ENCODE peak calls at places on chromosomes 4 and X, in four cellular contexts. O is amniotic stem cell, W is A549, K is endodermal cell. R is an unnamed sample.
A peak's percentile ranks its signal among the peaks of the same experiment; 100 is the strongest.

GRCh38 chr4:100190643-100191600 is 654 bp upstream of the DDIT4L start:
- DNase-seq in O (no peak), K (peak; percentile 69), W (peak; percentile 25), R (peak; percentile 49)

GRCh38 chr4:167234388-167234881 is at the start of gene SPOCK3:
- DNase-seq in O (peak; percentile 49), W (peak; percentile 17), K (peak; percentile 87), R (peak; percentile 71)

GRCh38 chr4:11685481-11685880 is 256.8 kb upstream of the HS3ST1 start:
- DNase-seq in K (no peak), W (no peak), O (no peak), R (no peak)

GRCh38 chr4:7335363-7336066 is 99.2 kb downstream of the PSAPL1 start:
- DNase-seq in K (peak; percentile 98), W (peak; percentile 58), O (no peak), R (peak; percentile 87)

GRCh38 chrX:45070116-45071007 is 130.3 kb downstream of the DIPK2B start:
- DNase-seq in K (no peak), O (peak; percentile 20), W (peak; percentile 70), R (peak; percentile 41)

GRCh38 chr4:81255524-81255923 is 40.5 kb upstream of the PRKG2 start:
- DNase-seq in W (peak; percentile 2), K (no peak), O (peak; percentile 22), R (no peak)

GRCh38 chrX:93874554-93874953 is 200.5 kb downstream of the FAM133A start:
- DNase-seq in W (peak; percentile 11), O (peak; percentile 0), K (peak; percentile 68), R (peak; percentile 76)

GRCh38 chr4:15855804-15856475 is 77.8 kb downstream of the CD38 start:
- DNase-seq in W (no peak), O (no peak), K (no peak), R (no peak)

GRCh38 chrX:3712870-3713224 is 602 bp downstream of the PRKX start:
- DNase-seq in K (no peak), O (no peak), W (no peak), R (no peak)

GRCh38 chr4:114599231-114600065 is 841 bp downstream of the UGT8 start:
- DNase-seq in K (peak; percentile 82), W (no peak), O (no peak), R (peak; percentile 78)

GRCh38 chrX:10900585-10901289 is 210.4 kb upstream of the HCCS start:
- DNase-seq in O (no peak), W (peak; percentile 74), K (no peak), R (no peak)

GRCh38 chr4:141046255-141046654 is 87.0 kb downstream of the RNF150 start:
- DNase-seq in O (peak; percentile 88), W (peak; percentile 8), K (no peak), R (no peak)

GRCh38 chrX:119784747-119785446 is 6.5 kb downstream of the RPL39 start:
- DNase-seq in K (peak; percentile 74), W (peak; percentile 51), O (no peak), R (peak; percentile 47)

GRCh38 chr4:4613641-4614286 is 71.9 kb upstream of the STX18 start:
- DNase-seq in K (no peak), O (no peak), W (no peak), R (no peak)

GRCh38 chrX:74500067-74500466 is 78.8 kb downstream of the SLC16A2 start:
- DNase-seq in O (no peak), W (no peak), K (no peak), R (no peak)

GRCh38 chrX:71542411-71542810 is 9.5 kb downstream of the OGT start:
- DNase-seq in K (no peak), W (no peak), O (no peak), R (no peak)

GRCh38 chrX:9642270-9642995 is 123.2 kb downstream of the GPR143 start:
- DNase-seq in K (no peak), O (no peak), W (no peak), R (no peak)

GRCh38 chr4:83490876-83491450 is 6.1 kb upstream of the ABRAXAS1 start:
- DNase-seq in W (peak; percentile 49), K (no peak), O (no peak), R (peak; percentile 64)

GRCh38 chrX:134999469-134999868 is 8.7 kb downstream of the SMIM10 start:
- DNase-seq in K (no peak), W (peak; percentile 54), O (peak; percentile 20), R (peak; percentile 43)

GRCh38 chr4:34157546-34157945 is 2086.8 kb downstream of the ARAP2 start:
- DNase-seq in K (no peak), O (no peak), W (no peak), R (no peak)

GRCh38 chrX:131752493-131753198 is 208.8 kb downstream of the OR13H1 start:
- DNase-seq in W (peak; percentile 92), O (peak; percentile 38), K (no peak), R (no peak)

GRCh38 chrX:9952313-9952712 is 14.8 kb upstream of the CLDN34 start:
- DNase-seq in K (no peak), W (no peak), O (no peak), R (no peak)

GRCh38 chrX:33808636-33809035 is 323.5 kb downstream of the FAM47A start:
- DNase-seq in K (peak; percentile 68), W (no peak), O (no peak), R (peak; percentile 11)